ENCODE peak calls at places on chromosomes 4 and X, in six cellular contexts. T is occipital lobe; I is progenitor cell of endocrine pancreas; R is stimulated activated CD4-positive, alpha-beta T cell treated with anti-CD3 and anti-CD28 coated beads, Interleukin-1b, Interleukin-23, amount 100 ng/mL, for 1 hour; O is transverse colon; G is mucosa of descending colon. Z is an unnamed sample.

GRCh38 chrX:2931155-2931554 is 2.0 kb upstream of the ARSD start:
- DNase-seq in T (no peak), O (no peak), G (no peak), R (no peak), I (no peak), Z (no peak)

GRCh38 chrX:40168183-40169015 is 70.6 kb upstream of the BCOR start:
- DNase-seq in O (no peak), I (no peak), T (no peak), R (no peak), G (peak), Z (no peak)

GRCh38 chrX:108313662-108314061 is 124.6 kb downstream of the COL4A6 start:
- DNase-seq in R (no peak), O (no peak), T (no peak), I (no peak), G (no peak), Z (no peak)

GRCh38 chr4:182286936-182287335 is 43.7 kb downstream of the TENM3 start:
- DNase-seq in O (no peak), R (no peak), T (no peak), G (no peak), I (no peak), Z (no peak)

GRCh38 chr4:159290321-159291030 is 187.6 kb downstream of the RAPGEF2 start:
- DNase-seq in G (no peak), O (no peak), T (no peak), I (no peak), R (no peak), Z (no peak)

GRCh38 chr4:138736362-138736761 is 279.2 kb upstream of the NOCT start:
- DNase-seq in I (no peak), O (no peak), G (no peak), T (no peak), R (no peak), Z (no peak)

GRCh38 chrX:73562986-73563739 is at the start of gene CHIC1:
- DNase-seq in T (peak), G (peak), O (peak), I (peak), R (peak), Z (peak)

GRCh38 chr4:172830295-172830764 is 338.3 kb upstream of the GALNT7 start:
- DNase-seq in R (no peak), G (no peak), I (no peak), T (no peak), O (no peak), Z (peak)

GRCh38 chr4:121913667-121914066 is 38.2 kb downstream of the TRPC3 start:
- DNase-seq in O (no peak), G (no peak), R (no peak), T (no peak), I (no peak), Z (no peak)

GRCh38 chr4:165787516-165788274 is 85.3 kb upstream of the TLL1 start:
- DNase-seq in G (no peak), R (no peak), O (no peak), I (no peak), T (no peak), Z (no peak)